ENCODE peak calls at places on chromosomes 16 and 17, in eight cellular contexts. X, P, O, M, J, Q, Y and Z are unnamed samples.

GRCh38 chr16:718389-718788 is 2.6 kb upstream of the ANTKMT start:
- DNase-seq in X (no peak), P (no peak), O (no peak), M (no peak), J (no peak), Q (no peak), Y (no peak), Z (no peak)

GRCh38 chr17:66006654-66007053 is 185.3 kb downstream of the CEP112 start:
- DNase-seq in X (no peak), P (no peak), O (no peak), M (no peak), J (no peak), Q (no peak), Y (no peak), Z (no peak)

GRCh38 chr17:75743625-75744206 is 21.3 kb downstream of the GALK1 start:
- DNase-seq in X (no peak), P (no peak), O (no peak), M (no peak), J (no peak), Q (no peak), Y (no peak), Z (no peak)

GRCh38 chr16:84087461-84088151 is 29.1 kb downstream of the MBTPS1 start:
- DNase-seq in X (no peak), P (no peak), O (no peak), M (no peak), J (no peak), Q (no peak), Y (no peak), Z (no peak)

GRCh38 chr17:30382345-30382744 is 3.6 kb downstream of the CPD start:
- DNase-seq in X (no peak), P (no peak), O (no peak), M (no peak), J (no peak), Q (no peak), Y (no peak), Z (no peak)

GRCh38 chr17:17018021-17018441 is 24.2 kb upstream of the MPRIP start:
- DNase-seq in X (peak), P (no peak), O (no peak), M (no peak), J (peak), Q (no peak), Y (peak), Z (no peak)

GRCh38 chr16:75000481-75001081 is 1.8 kb downstream of the ZNRF1 start:
- DNase-seq in X (peak), P (no peak), O (no peak), M (no peak), J (no peak), Q (no peak), Y (no peak), Z (no peak)

GRCh38 chr17:13619462-13619861 is 17.7 kb upstream of the HS3ST3A1 start:
- DNase-seq in X (no peak), P (no peak), O (no peak), M (no peak), J (no peak), Q (no peak), Y (no peak), Z (no peak)

GRCh38 chr16:87487361-87487924 is 5.4 kb downstream of the ZCCHC14 start:
- DNase-seq in X (peak), P (no peak), O (peak), M (no peak), J (no peak), Q (no peak), Y (no peak), Z (no peak)

GRCh38 chr16:49085689-49086088 is 195.9 kb downstream of the CBLN1 start:
- DNase-seq in X (no peak), P (no peak), O (no peak), M (no peak), J (no peak), Q (no peak), Y (no peak), Z (no peak)

GRCh38 chr17:17320188-17320910 is 17.2 kb downstream of the NT5M start:
- DNase-seq in X (peak), P (no peak), O (no peak), M (no peak), J (peak), Q (no peak), Y (no peak), Z (no peak)

GRCh38 chr16:11677451-11677951 is 9.2 kb downstream of the SNN start:
- DNase-seq in X (no peak), P (no peak), O (no peak), M (no peak), J (no peak), Q (no peak), Y (no peak), Z (no peak)

GRCh38 chr17:36856169-36856568 is 81.1 kb upstream of the LHX1 start:
- DNase-seq in X (no peak), P (no peak), O (no peak), M (no peak), J (no peak), Q (no peak), Y (no peak), Z (no peak)

GRCh38 chr16:2977440-2977839 is 2.8 kb downstream of the PKMYT1 start:
- DNase-seq in X (no peak), P (no peak), O (no peak), M (no peak), J (no peak), Q (no peak), Y (no peak), Z (no peak)

GRCh38 chr17:5877948-5878347 is 192.2 kb upstream of the WSCD1 start:
- DNase-seq in X (no peak), P (no peak), O (no peak), M (no peak), J (no peak), Q (peak), Y (no peak), Z (no peak)

GRCh38 chr16:2142942-2143868 is 5.2 kb upstream of the RAB26 start:
- DNase-seq in X (peak), P (no peak), O (no peak), M (no peak), J (no peak), Q (no peak), Y (no peak), Z (no peak)

GRCh38 chr16:81277681-81278080 is 37.1 kb upstream of the GAN start:
- DNase-seq in X (no peak), P (no peak), O (no peak), M (no peak), J (no peak), Q (no peak), Y (no peak), Z (no peak)

GRCh38 chr17:31582151-31582907 is 190.9 kb downstream of the RAB11FIP4 start:
- DNase-seq in X (no peak), P (no peak), O (no peak), M (no peak), J (peak), Q (peak), Y (peak), Z (no peak)

GRCh38 chr17:81020767-81021497 is 14.0 kb upstream of the BAIAP2 start:
- DNase-seq in X (no peak), P (no peak), O (no peak), M (no peak), J (peak), Q (peak), Y (peak), Z (peak)

GRCh38 chr17:52106638-52107261 is 51.8 kb downstream of the CA10 start:
- DNase-seq in X (peak), P (peak), O (peak), M (no peak), J (peak), Q (peak), Y (peak), Z (no peak)

GRCh38 chr17:76934561-76935320 is 66.5 kb downstream of the MGAT5B start:
- DNase-seq in X (no peak), P (no peak), O (no peak), M (no peak), J (no peak), Q (no peak), Y (no peak), Z (no peak)

GRCh38 chr16:83797013-83797412 is 10.8 kb upstream of the HSBP1 start:
- DNase-seq in X (no peak), P (no peak), O (no peak), M (no peak), J (no peak), Q (no peak), Y (no peak), Z (no peak)

GRCh38 chr17:50909765-50910661 is 43.9 kb upstream of the TOB1 start:
- DNase-seq in X (no peak), P (no peak), O (peak), M (no peak), J (no peak), Q (no peak), Y (no peak), Z (no peak)

GRCh38 chr16:64695684-64696083 is 426.2 kb downstream of the CDH11 start:
- DNase-seq in X (no peak), P (no peak), O (no peak), M (no peak), J (no peak), Q (no peak), Y (no peak), Z (no peak)

GRCh38 chr17:9937901-9938300 is 32.8 kb upstream of the RCVRN start:
- DNase-seq in X (no peak), P (no peak), O (no peak), M (no peak), J (no peak), Q (no peak), Y (no peak), Z (no peak)